ENCODE peak calls at places on chromosomes 13 and 19, in eight cellular contexts. One of them, this sample, is unnamed. For H3K4me1, the result is how much of the 10 kb centered on the place peaks cover.

GRCh38 chr13:45783346-45784043 is 68.1 kb downstream of the SIAH3 start:
- DNase-seq in CD4-positive, CD25-positive, alpha-beta regulatory T cell: no peak
- DNase-seq in HAP-1: no peak
- DNase-seq in stomach: no peak
- DNase-seq in colonic mucosa: no peak
- DNase-seq in left lung: no peak
- DNase-seq in IMR-90: no peak
- DNase-seq in mucosa of descending colon: no peak
- DNase-seq in this sample: no peak

GRCh38 chr19:45340899-45341453 is 426 bp downstream of the KLC3 start:
- DNase-seq in CD4-positive, CD25-positive, alpha-beta regulatory T cell: no peak
- DNase-seq in HAP-1: no peak
- DNase-seq in stomach: no peak
- DNase-seq in colonic mucosa: no peak
- DNase-seq in left lung: no peak
- DNase-seq in IMR-90: peak
- DNase-seq in mucosa of descending colon: no peak
- DNase-seq in this sample: no peak

GRCh38 chr19:29667941-29668340 is 2.7 kb downstream of the PLEKHF1 start:
- DNase-seq in CD4-positive, CD25-positive, alpha-beta regulatory T cell: peak
- DNase-seq in HAP-1: no peak
- DNase-seq in stomach: peak
- DNase-seq in colonic mucosa: no peak
- DNase-seq in left lung: no peak
- DNase-seq in IMR-90: no peak
- DNase-seq in mucosa of descending colon: peak
- DNase-seq in this sample: no peak

GRCh38 chr13:97339019-97339988 is 94.7 kb upstream of the RAP2A start:
- DNase-seq in CD4-positive, CD25-positive, alpha-beta regulatory T cell: peak
- DNase-seq in HAP-1: no peak
- DNase-seq in stomach: peak
- DNase-seq in colonic mucosa: peak
- DNase-seq in left lung: no peak
- DNase-seq in IMR-90: peak
- DNase-seq in mucosa of descending colon: no peak
- DNase-seq in this sample: no peak

GRCh38 chr19:38318595-38319142 is 976 bp upstream of the KCNK6 start:
- DNase-seq in CD4-positive, CD25-positive, alpha-beta regulatory T cell: no peak
- DNase-seq in HAP-1: no peak
- DNase-seq in stomach: no peak
- DNase-seq in colonic mucosa: no peak
- DNase-seq in left lung: no peak
- DNase-seq in IMR-90: no peak
- DNase-seq in mucosa of descending colon: no peak
- DNase-seq in this sample: no peak

GRCh38 chr19:44757735-44758505 is 9.4 kb downstream of the BCL3 start:
- DNase-seq in CD4-positive, CD25-positive, alpha-beta regulatory T cell: no peak
- DNase-seq in HAP-1: no peak
- DNase-seq in stomach: peak
- DNase-seq in colonic mucosa: no peak
- DNase-seq in left lung: peak
- DNase-seq in IMR-90: peak
- DNase-seq in mucosa of descending colon: peak
- DNase-seq in this sample: no peak

GRCh38 chr19:48419158-48419920 is 25.9 kb downstream of the GRIN2D start:
- DNase-seq in CD4-positive, CD25-positive, alpha-beta regulatory T cell: peak
- DNase-seq in HAP-1: peak
- DNase-seq in stomach: peak
- DNase-seq in colonic mucosa: peak
- DNase-seq in left lung: peak
- DNase-seq in IMR-90: peak
- DNase-seq in mucosa of descending colon: peak
- DNase-seq in this sample: no peak

GRCh38 chr13:57624565-57625435 is 6.7 kb upstream of the PCDH17 start:
- DNase-seq in CD4-positive, CD25-positive, alpha-beta regulatory T cell: peak
- DNase-seq in HAP-1: peak
- DNase-seq in stomach: no peak
- DNase-seq in colonic mucosa: no peak
- DNase-seq in left lung: no peak
- DNase-seq in IMR-90: peak
- DNase-seq in mucosa of descending colon: no peak
- DNase-seq in this sample: no peak

GRCh38 chr19:6639439-6639838 is 30.5 kb downstream of the TNFSF14 start:
- DNase-seq in CD4-positive, CD25-positive, alpha-beta regulatory T cell: peak
- DNase-seq in HAP-1: no peak
- DNase-seq in stomach: no peak
- DNase-seq in colonic mucosa: no peak
- DNase-seq in left lung: no peak
- DNase-seq in IMR-90: no peak
- DNase-seq in mucosa of descending colon: no peak
- DNase-seq in this sample: peak

GRCh38 chr19:6020972-6021805 is 43.2 kb upstream of the RANBP3 start:
- DNase-seq in CD4-positive, CD25-positive, alpha-beta regulatory T cell: no peak
- DNase-seq in HAP-1: no peak
- DNase-seq in stomach: peak
- DNase-seq in colonic mucosa: no peak
- DNase-seq in left lung: peak
- DNase-seq in IMR-90: no peak
- DNase-seq in mucosa of descending colon: no peak
- DNase-seq in this sample: no peak

GRCh38 chr19:6020166-6020967 is 42.4 kb upstream of the RANBP3 start:
- DNase-seq in CD4-positive, CD25-positive, alpha-beta regulatory T cell: peak
- DNase-seq in HAP-1: no peak
- DNase-seq in stomach: peak
- DNase-seq in colonic mucosa: no peak
- DNase-seq in left lung: peak
- DNase-seq in IMR-90: no peak
- DNase-seq in mucosa of descending colon: no peak
- DNase-seq in this sample: no peak

GRCh38 chr19:15292847-15293582 is 39.3 kb downstream of the BRD4 start:
- DNase-seq in CD4-positive, CD25-positive, alpha-beta regulatory T cell: peak
- DNase-seq in HAP-1: no peak
- DNase-seq in stomach: no peak
- DNase-seq in colonic mucosa: no peak
- DNase-seq in left lung: no peak
- DNase-seq in IMR-90: no peak
- DNase-seq in mucosa of descending colon: no peak
- DNase-seq in this sample: no peak
- H3K4me1 ChIP-seq in CD4-positive, CD25-positive, alpha-beta regulatory T cell: half or more
- H3K4me1 ChIP-seq in HAP-1: under half
- H3K4me1 ChIP-seq in stomach: half or more
- H3K4me1 ChIP-seq in colonic mucosa: under half
- H3K4me1 ChIP-seq in left lung: half or more
- H3K4me1 ChIP-seq in IMR-90: half or more
- H3K4me1 ChIP-seq in mucosa of descending colon: half or more
- H3K4me1 ChIP-seq in this sample: half or more

GRCh38 chr13:62663767-62664166 is 1248.1 kb upstream of the PCDH20 start:
- DNase-seq in CD4-positive, CD25-positive, alpha-beta regulatory T cell: no peak
- DNase-seq in HAP-1: no peak
- DNase-seq in stomach: no peak
- DNase-seq in colonic mucosa: no peak
- DNase-seq in left lung: no peak
- DNase-seq in IMR-90: peak
- DNase-seq in mucosa of descending colon: no peak
- DNase-seq in this sample: no peak
- H3K4me3 ChIP-seq in CD4-positive, CD25-positive, alpha-beta regulatory T cell: no peak
- H3K4me3 ChIP-seq in HAP-1: no peak
- H3K4me3 ChIP-seq in stomach: no peak
- H3K4me3 ChIP-seq in colonic mucosa: no peak
- H3K4me3 ChIP-seq in left lung: no peak
- H3K4me3 ChIP-seq in IMR-90: no peak
- H3K4me3 ChIP-seq in mucosa of descending colon: no peak
- H3K4me3 ChIP-seq in this sample: no peak

DNA sequence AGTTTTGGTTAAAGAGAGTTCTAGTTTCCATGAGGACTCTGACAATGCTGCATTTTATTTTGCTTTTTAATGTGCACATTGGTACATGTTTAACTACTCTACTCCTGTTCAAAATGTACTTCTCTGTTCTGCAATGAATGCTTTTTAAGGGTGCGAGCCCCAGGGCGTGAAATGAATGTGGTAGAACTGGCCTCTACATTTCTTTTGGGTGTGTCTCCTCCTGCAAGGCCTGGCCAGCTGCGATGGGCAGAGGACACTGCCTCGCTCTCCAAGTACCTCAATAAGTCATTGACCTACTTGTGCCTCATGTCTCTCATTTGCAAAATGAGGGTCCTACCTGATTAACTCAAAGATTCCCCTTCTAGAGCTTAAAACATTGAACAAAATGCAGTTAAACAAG is 6.7 kb downstream of the RGS9BP start:
- DNase-seq in CD4-positive, CD25-positive, alpha-beta regulatory T cell: no peak
- DNase-seq in HAP-1: no peak
- DNase-seq in stomach: no peak
- DNase-seq in colonic mucosa: no peak
- DNase-seq in left lung: no peak
- DNase-seq in IMR-90: no peak
- DNase-seq in mucosa of descending colon: no peak
- DNase-seq in this sample: no peak
- H3K4me1 ChIP-seq in CD4-positive, CD25-positive, alpha-beta regulatory T cell: under half
- H3K4me1 ChIP-seq in HAP-1: under half
- H3K4me1 ChIP-seq in stomach: under half
- H3K4me1 ChIP-seq in colonic mucosa: under half
- H3K4me1 ChIP-seq in left lung: under half
- H3K4me1 ChIP-seq in IMR-90: under half
- H3K4me1 ChIP-seq in mucosa of descending colon: under half
- H3K4me1 ChIP-seq in this sample: under half

GRCh38 chr13:113860579-113861432 is 3.1 kb downstream of the GAS6 start:
- DNase-seq in CD4-positive, CD25-positive, alpha-beta regulatory T cell: no peak
- DNase-seq in HAP-1: no peak
- DNase-seq in stomach: peak
- DNase-seq in colonic mucosa: peak
- DNase-seq in left lung: peak
- DNase-seq in IMR-90: no peak
- DNase-seq in mucosa of descending colon: peak
- DNase-seq in this sample: no peak
- H3K4me3 ChIP-seq in CD4-positive, CD25-positive, alpha-beta regulatory T cell: no peak
- H3K4me3 ChIP-seq in HAP-1: no peak
- H3K4me3 ChIP-seq in stomach: no peak
- H3K4me3 ChIP-seq in colonic mucosa: no peak
- H3K4me3 ChIP-seq in left lung: no peak
- H3K4me3 ChIP-seq in IMR-90: peak
- H3K4me3 ChIP-seq in mucosa of descending colon: no peak
- H3K4me3 ChIP-seq in this sample: peak

GRCh38 chr13:109778102-109778542 is 8.3 kb downstream of the IRS2 start:
- DNase-seq in CD4-positive, CD25-positive, alpha-beta regulatory T cell: peak
- DNase-seq in HAP-1: peak
- DNase-seq in stomach: peak
- DNase-seq in colonic mucosa: peak
- DNase-seq in left lung: no peak
- DNase-seq in IMR-90: peak
- DNase-seq in mucosa of descending colon: no peak
- DNase-seq in this sample: peak
- H3K4me1 ChIP-seq in CD4-positive, CD25-positive, alpha-beta regulatory T cell: under half
- H3K4me1 ChIP-seq in HAP-1: under half
- H3K4me1 ChIP-seq in stomach: under half
- H3K4me1 ChIP-seq in colonic mucosa: under half
- H3K4me1 ChIP-seq in left lung: half or more
- H3K4me1 ChIP-seq in IMR-90: under half
- H3K4me1 ChIP-seq in mucosa of descending colon: under half
- H3K4me1 ChIP-seq in this sample: half or more

GRCh38 chr19:2964874-2965273 is 12.5 kb upstream of the TLE6 start:
- DNase-seq in CD4-positive, CD25-positive, alpha-beta regulatory T cell: no peak
- DNase-seq in HAP-1: no peak
- DNase-seq in stomach: no peak
- DNase-seq in colonic mucosa: no peak
- DNase-seq in left lung: no peak
- DNase-seq in IMR-90: no peak
- DNase-seq in mucosa of descending colon: no peak
- DNase-seq in this sample: no peak

GRCh38 chr19:2970201-2970838 is 7.0 kb upstream of the TLE6 start:
- DNase-seq in CD4-positive, CD25-positive, alpha-beta regulatory T cell: no peak
- DNase-seq in HAP-1: no peak
- DNase-seq in stomach: no peak
- DNase-seq in colonic mucosa: no peak
- DNase-seq in left lung: peak
- DNase-seq in IMR-90: no peak
- DNase-seq in mucosa of descending colon: no peak
- DNase-seq in this sample: no peak

GRCh38 chr19:2973229-2973628 is 4.1 kb upstream of the TLE6 start:
- DNase-seq in CD4-positive, CD25-positive, alpha-beta regulatory T cell: no peak
- DNase-seq in HAP-1: no peak
- DNase-seq in stomach: no peak
- DNase-seq in colonic mucosa: no peak
- DNase-seq in left lung: no peak
- DNase-seq in IMR-90: no peak
- DNase-seq in mucosa of descending colon: no peak
- DNase-seq in this sample: no peak

GRCh38 chr19:2967972-2968371 is 9.4 kb upstream of the TLE6 start:
- DNase-seq in CD4-positive, CD25-positive, alpha-beta regulatory T cell: no peak
- DNase-seq in HAP-1: no peak
- DNase-seq in stomach: no peak
- DNase-seq in colonic mucosa: no peak
- DNase-seq in left lung: no peak
- DNase-seq in IMR-90: no peak
- DNase-seq in mucosa of descending colon: no peak
- DNase-seq in this sample: no peak

DNA sequence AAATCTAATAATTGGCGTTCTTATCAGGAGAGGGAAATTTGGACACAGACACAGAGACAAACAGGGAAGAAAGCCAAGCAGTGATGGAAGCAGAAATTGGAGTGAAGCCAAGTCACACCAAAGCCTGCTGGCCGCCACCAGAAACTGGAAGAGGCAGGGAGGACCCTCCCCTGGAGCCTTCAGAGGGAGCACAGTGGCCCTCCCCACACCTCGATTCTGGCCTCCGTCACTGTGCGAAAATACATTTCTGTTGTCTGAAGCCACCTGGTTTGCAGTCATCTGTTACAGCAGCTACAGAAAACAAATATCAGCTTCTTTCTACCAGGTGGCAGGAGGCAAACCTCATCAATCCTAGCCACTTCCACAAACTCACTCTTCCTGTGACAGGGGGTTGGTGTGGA is 8.3 kb upstream of the TLE6 start:
- DNase-seq in CD4-positive, CD25-positive, alpha-beta regulatory T cell: no peak
- DNase-seq in HAP-1: no peak
- DNase-seq in stomach: peak
- DNase-seq in colonic mucosa: peak
- DNase-seq in left lung: peak
- DNase-seq in IMR-90: no peak
- DNase-seq in mucosa of descending colon: no peak
- DNase-seq in this sample: no peak
- H3K4me3 ChIP-seq in CD4-positive, CD25-positive, alpha-beta regulatory T cell: no peak
- H3K4me3 ChIP-seq in HAP-1: no peak
- H3K4me3 ChIP-seq in stomach: no peak
- H3K4me3 ChIP-seq in colonic mucosa: no peak
- H3K4me3 ChIP-seq in left lung: no peak
- H3K4me3 ChIP-seq in IMR-90: no peak
- H3K4me3 ChIP-seq in mucosa of descending colon: no peak
- H3K4me3 ChIP-seq in this sample: no peak

DNA sequence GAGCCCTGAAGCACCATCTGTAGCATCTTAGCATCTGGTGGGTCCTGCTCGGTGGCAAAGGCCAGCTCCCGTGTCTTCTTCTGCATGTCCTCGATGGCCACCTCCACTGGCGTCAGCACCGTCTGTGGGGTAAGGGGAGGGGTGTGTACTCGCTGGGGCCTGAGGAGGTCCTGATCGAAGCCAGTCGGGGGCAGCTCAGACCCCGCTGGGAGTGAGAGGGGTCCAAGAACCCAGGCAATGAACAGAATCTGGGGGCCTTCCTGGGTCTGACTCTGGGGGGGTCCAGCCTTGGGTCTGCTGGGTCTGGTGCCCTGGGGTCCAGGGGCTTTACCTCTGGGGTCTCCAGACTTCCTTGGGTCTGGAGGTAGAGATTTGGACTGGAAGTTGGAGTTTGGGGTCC is 3.6 kb upstream of the KANK2 start:
- DNase-seq in CD4-positive, CD25-positive, alpha-beta regulatory T cell: no peak
- DNase-seq in HAP-1: no peak
- DNase-seq in stomach: no peak
- DNase-seq in colonic mucosa: no peak
- DNase-seq in left lung: no peak
- DNase-seq in IMR-90: no peak
- DNase-seq in mucosa of descending colon: no peak
- DNase-seq in this sample: no peak
- H3K4me1 ChIP-seq in CD4-positive, CD25-positive, alpha-beta regulatory T cell: under half
- H3K4me1 ChIP-seq in HAP-1: under half
- H3K4me1 ChIP-seq in stomach: under half
- H3K4me1 ChIP-seq in colonic mucosa: under half
- H3K4me1 ChIP-seq in left lung: under half
- H3K4me1 ChIP-seq in IMR-90: under half
- H3K4me1 ChIP-seq in mucosa of descending colon: under half
- H3K4me1 ChIP-seq in this sample: under half

This sample was measured in esophagus muscularis mucosa.